ENCODE peak calls at places on chromosome 18, in five cellular contexts. G, L, B, F and Q are unnamed samples.

GRCh38 chr18:48340502-48340901 is 68.7 kb downstream of the ZBTB7C start:
- DNase-seq in G (no peak), L (no peak), B (no peak), F (no peak), Q (no peak)

GRCh38 chr18:27114842-27115241 is 70.3 kb downstream of the CHST9 start:
- DNase-seq in G (no peak), L (no peak), B (no peak), F (no peak), Q (no peak)

GRCh38 chr18:58205087-58205779 is 161.2 kb downstream of the NEDD4L start:
- DNase-seq in G (peak; percentile 95), L (no peak), B (no peak), F (no peak), Q (no peak)

GRCh38 chr18:79680891-79681339 is 1.3 kb downstream of the CTDP1 start:
- DNase-seq in G (no peak), L (no peak), B (no peak), F (no peak), Q (no peak)

GRCh38 chr18:58859935-58860334 is 4.7 kb upstream of the ZNF532 start:
- DNase-seq in G (no peak), L (no peak), B (no peak), F (no peak), Q (no peak)

GRCh38 chr18:9130806-9131205 is 5.8 kb upstream of the ANKRD12 start:
- DNase-seq in G (peak; percentile 50), L (no peak), B (no peak), F (no peak), Q (no peak)

GRCh38 chr18:41378628-41379027 is 576.4 kb upstream of the PIK3C3 start:
- DNase-seq in G (no peak), L (peak; percentile 6), B (no peak), F (no peak), Q (peak; percentile 54)

GRCh38 chr18:7524786-7525185 is 42.3 kb upstream of the PTPRM start:
- DNase-seq in G (no peak), L (no peak), B (no peak), F (no peak), Q (no peak)

GRCh38 chr18:48917579-48918101 is 33.1 kb downstream of the SMAD7 start:
- DNase-seq in G (no peak), L (no peak), B (no peak), F (no peak), Q (no peak)

GRCh38 chr18:74611791-74612190 is 14.1 kb downstream of the ZNF407 start:
- DNase-seq in G (no peak), L (no peak), B (no peak), F (no peak), Q (no peak)

GRCh38 chr18:44819944-44820510 is 139.3 kb downstream of the SETBP1 start:
- DNase-seq in G (no peak), L (no peak), B (no peak), F (no peak), Q (no peak)

GRCh38 chr18:75248426-75249191 is 38.0 kb downstream of the TSHZ1 start:
- DNase-seq in G (no peak), L (no peak), B (no peak), F (no peak), Q (no peak)

GRCh38 chr18:49052891-49053644 is 102.3 kb upstream of the SMAD7 start:
- DNase-seq in G (peak; percentile 88), L (no peak), B (no peak), F (no peak), Q (peak; percentile 31)